ENCODE peak calls at places on chromosomes 11 and 22, in eight cellular contexts. O is GM12865, V is GM12864, S is cardiac fibroblast, I is epithelial cell of esophagus, P is B cell, J is AG04450, Y is A549. B is an unnamed sample.

GRCh38 chr11:57094206-57094940 is 87.4 kb upstream of the LRRC55 start:
- DNase-seq in O (no peak), V (no peak), S (peak; percentile 7), I (peak; percentile 62), P (no peak), J (no peak), Y (no peak), B (no peak)

GRCh38 chr11:15638386-15638787 is 523.7 kb downstream of the INSC start:
- DNase-seq in O (no peak), V (no peak), S (no peak), I (peak; percentile 20), P (no peak), J (no peak), Y (no peak), B (no peak)

GRCh38 chr11:8356216-8356615 is 92.5 kb upstream of the LMO1 start:
- DNase-seq in O (no peak), V (no peak), S (no peak), I (no peak), P (no peak), J (no peak), Y (no peak), B (no peak)

GRCh38 chr11:10683429-10683828 is 10.1 kb downstream of the IRAG1 start:
- DNase-seq in O (no peak), V (no peak), S (no peak), I (no peak), P (no peak), J (no peak), Y (no peak), B (no peak)

GRCh38 chr11:47768090-47768620 is 1.0 kb upstream of the FNBP4 start:
- DNase-seq in O (peak; percentile 47), V (no peak), S (peak; percentile 91), I (peak; percentile 69), P (no peak), J (no peak), Y (peak; percentile 66), B (no peak)

GRCh38 chr22:19174106-19175025 is 4.2 kb downstream of the SLC25A1 start:
- DNase-seq in O (peak; percentile 72), V (no peak), S (peak; percentile 89), I (peak; percentile 53), P (peak; percentile 75), J (no peak), Y (no peak), B (no peak)

GRCh38 chr11:69359735-69360470 is 65.9 kb downstream of the MYEOV start:
- DNase-seq in O (no peak), V (no peak), S (peak; percentile 58), I (no peak), P (no peak), J (no peak), Y (no peak), B (no peak)

GRCh38 chr11:765025-765801 is 12.1 kb downstream of the GATD1 start:
- DNase-seq in O (peak; percentile 79), V (no peak), S (peak; percentile 59), I (peak; percentile 66), P (peak; percentile 88), J (no peak), Y (peak; percentile 60), B (no peak)

GRCh38 chr11:17734418-17734911 is at the start of gene KCNC1:
- DNase-seq in O (peak; percentile 15), V (no peak), S (peak; percentile 43), I (peak; percentile 23), P (no peak), J (no peak), Y (peak; percentile 47), B (no peak)

GRCh38 chr22:21802056-21802455 is 65.4 kb downstream of the MAPK1 start:
- DNase-seq in O (no peak), V (no peak), S (no peak), I (no peak), P (no peak), J (no peak), Y (no peak), B (no peak)

GRCh38 chr11:11230802-11231562 is 122.1 kb downstream of the CSNK2A3 start:
- DNase-seq in O (peak; percentile 57), V (no peak), S (no peak), I (no peak), P (no peak), J (no peak), Y (peak; percentile 24), B (no peak)

GRCh38 chr11:77999446-77999845 is 5.0 kb upstream of the INTS4 start:
- DNase-seq in O (no peak), V (no peak), S (no peak), I (no peak), P (peak; percentile 34), J (no peak), Y (no peak), B (no peak)

GRCh38 chr11:117669616-117670015 is 127.4 kb downstream of the DSCAML1 start:
- DNase-seq in O (no peak), V (no peak), S (no peak), I (no peak), P (no peak), J (no peak), Y (no peak), B (no peak)

GRCh38 chr22:36454916-36455570 is 26.4 kb downstream of the TXN2 start:
- DNase-seq in O (peak; percentile 97), V (peak; percentile 73), S (peak; percentile 88), I (peak; percentile 90), P (peak; percentile 95), J (peak; percentile 72), Y (peak; percentile 73), B (peak; percentile 47)
- TF ChIP-seq CTCF in O (peak; percentile 6), V (no peak), S (no peak), I (no peak), P (no peak), J (peak; percentile 6), Y (peak; percentile 16), B (no peak)

GRCh38 chr22:31151872-31152271 is 8.1 kb upstream of the RNF185 start:
- DNase-seq in O (no peak), V (no peak), S (no peak), I (no peak), P (no peak), J (no peak), Y (no peak), B (no peak)

GRCh38 chr22:31153357-31153756 is 6.6 kb upstream of the RNF185 start:
- DNase-seq in O (no peak), V (no peak), S (no peak), I (no peak), P (no peak), J (no peak), Y (no peak), B (no peak)

GRCh38 chr22:31148953-31149627 is 8.8 kb upstream of the PLA2G3 start:
- DNase-seq in O (peak; percentile 52), V (no peak), S (peak; percentile 90), I (peak; percentile 75), P (peak; percentile 61), J (peak; percentile 54), Y (peak; percentile 75), B (no peak)

GRCh38 chr22:31148516-31148915 is 8.2 kb upstream of the PLA2G3 start:
- DNase-seq in O (no peak), V (no peak), S (peak; percentile 72), I (no peak), P (no peak), J (no peak), Y (no peak), B (no peak)

GRCh38 chr22:31150615-31151014 is 9.4 kb upstream of the RNF185 start:
- DNase-seq in O (peak; percentile 14), V (no peak), S (no peak), I (no peak), P (no peak), J (no peak), Y (no peak), B (no peak)
- TF ChIP-seq CTCF in O (peak; percentile 31), V (peak; percentile 38), S (peak; percentile 49), I (peak; percentile 43), P (peak; percentile 15), J (peak; percentile 58), Y (peak; percentile 6), B (no peak)

GRCh38 chr11:20357150-20357549 is 6.4 kb upstream of the HTATIP2 start:
- DNase-seq in O (no peak), V (no peak), S (no peak), I (no peak), P (no peak), J (no peak), Y (no peak), B (no peak)

GRCh38 chr11:20351151-20351550 is 12.4 kb upstream of the HTATIP2 start:
- DNase-seq in O (no peak), V (no peak), S (no peak), I (peak; percentile 84), P (no peak), J (no peak), Y (no peak), B (no peak)

GRCh38 chr11:20355221-20356219 is 8.0 kb upstream of the HTATIP2 start:
- DNase-seq in O (peak; percentile 59), V (no peak), S (peak; percentile 62), I (peak; percentile 56), P (no peak), J (no peak), Y (peak; percentile 52), B (no peak)

GRCh38 chr11:20351870-20352269 is 11.6 kb upstream of the HTATIP2 start:
- DNase-seq in O (no peak), V (no peak), S (no peak), I (no peak), P (no peak), J (no peak), Y (no peak), B (no peak)

GRCh38 chr11:20353829-20354434 is 9.6 kb upstream of the HTATIP2 start:
- DNase-seq in O (peak; percentile 39), V (no peak), S (peak; percentile 68), I (peak; percentile 60), P (peak; percentile 33), J (no peak), Y (peak; percentile 44), B (no peak)
- TF ChIP-seq CTCF in O (peak; percentile 75), V (peak; percentile 78), S (peak; percentile 91), I (peak; percentile 95), P (peak; percentile 81), J (peak; percentile 92), Y (peak; percentile 86), B (peak; percentile 69)

GRCh38 chr11:72350752-72351151 is 83.6 kb downstream of the CLPB start:
- DNase-seq in O (no peak), V (no peak), S (no peak), I (no peak), P (no peak), J (no peak), Y (no peak), B (no peak)

GRCh38 chr11:72349053-72349452 is 85.3 kb downstream of the CLPB start:
- DNase-seq in O (no peak), V (no peak), S (no peak), I (no peak), P (no peak), J (no peak), Y (no peak), B (no peak)

GRCh38 chr11:72349616-72350218 is 84.6 kb downstream of the CLPB start:
- DNase-seq in O (no peak), V (no peak), S (no peak), I (no peak), P (no peak), J (no peak), Y (no peak), B (no peak)

GRCh38 chr11:72347691-72348090 is 86.6 kb downstream of the CLPB start:
- DNase-seq in O (no peak), V (no peak), S (no peak), I (no peak), P (no peak), J (no peak), Y (no peak), B (no peak)

DNA sequence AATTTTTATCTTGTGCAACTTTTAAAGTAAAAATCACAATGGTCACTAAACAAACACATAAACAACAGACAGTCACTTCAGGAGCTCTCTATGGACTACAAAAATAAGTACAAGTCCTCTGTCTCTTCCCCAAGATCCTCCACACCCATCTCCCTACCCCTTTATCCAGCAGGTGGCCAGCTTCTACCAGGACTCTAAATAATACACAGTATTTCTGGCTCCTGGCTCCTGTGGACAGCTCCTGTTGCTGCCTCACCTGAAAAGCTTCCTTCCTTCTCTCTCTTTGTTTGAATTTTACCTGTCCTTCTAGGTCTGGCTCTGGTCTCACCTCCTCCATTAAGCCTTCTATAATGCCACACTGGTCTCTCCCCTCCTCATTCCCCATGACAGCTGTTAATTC is 86.1 kb downstream of the CLPB start:
- DNase-seq in O (no peak), V (no peak), S (no peak), I (no peak), P (no peak), J (no peak), Y (no peak), B (no peak)
- TF ChIP-seq CTCF in O (no peak), V (no peak), S (no peak), I (no peak), P (no peak), J (no peak), Y (no peak), B (no peak)

B was measured in thoracic aorta.